ENCODE peak calls at places on chromosomes 2 and 18, in four cellular contexts. O, B, X and H are unnamed samples.

GRCh38 chr2:203808041-203808750 is 59.4 kb upstream of the CTLA4 start:
- DNase-seq in O (peak; percentile 78), B (no peak), X (no peak), H (peak; percentile 75)

GRCh38 chr2:70670202-70670601 is 97.8 kb downstream of the ADD2 start:
- DNase-seq in O (no peak), B (no peak), X (peak; percentile 3), H (no peak)

GRCh38 chr2:2765839-2766495 is 434.9 kb upstream of the MYT1L start:
- DNase-seq in O (no peak), B (no peak), X (no peak), H (no peak)

GRCh38 chr2:42138163-42139016 is 30.8 kb upstream of the EML4 start:
- DNase-seq in O (peak; percentile 90), B (no peak), X (no peak), H (no peak)

GRCh38 chr2:65626831-65627230 is 194.4 kb upstream of the SPRED2 start:
- DNase-seq in O (no peak), B (no peak), X (no peak), H (no peak)

GRCh38 chr18:36899289-36899688 is 70.4 kb downstream of the KIAA1328 start:
- DNase-seq in O (no peak), B (no peak), X (no peak), H (no peak)

GRCh38 chr2:232588680-232589585 is 38.4 kb downstream of the EIF4E2 start:
- DNase-seq in O (no peak), B (no peak), X (no peak), H (no peak)

GRCh38 chr2:145860083-145860482 is 1340.2 kb upstream of the ZEB2 start:
- DNase-seq in O (no peak), B (no peak), X (no peak), H (no peak)

GRCh38 chr2:32355976-32356734 is 668 bp upstream of the BIRC6 start:
- DNase-seq in O (no peak), B (no peak), X (no peak), H (no peak)

GRCh38 chr2:27370816-27371620 is 602 bp downstream of the SNX17 start:
- DNase-seq in O (peak; percentile 76), B (no peak), X (no peak), H (no peak)

GRCh38 chr18:76674596-76674995 is 147.8 kb upstream of the ZNF236 start:
- DNase-seq in O (no peak), B (no peak), X (no peak), H (no peak)

GRCh38 chr2:195622966-195623365 is 34.1 kb upstream of the SLC39A10 start:
- DNase-seq in O (no peak), B (no peak), X (no peak), H (no peak)

GRCh38 chr2:99085400-99085799 is 56.1 kb upstream of the C2orf15 start:
- DNase-seq in O (peak; percentile 15), B (no peak), X (peak; percentile 31), H (no peak)

GRCh38 chr18:63363951-63364350 is 3.1 kb downstream of the KDSR start:
- DNase-seq in O (no peak), B (no peak), X (no peak), H (no peak)

GRCh38 chr2:70616168-70616694 is 62.6 kb upstream of the TGFA start:
- DNase-seq in O (no peak), B (no peak), X (no peak), H (no peak)

GRCh38 chr2:54572262-54572635 is 116.1 kb downstream of the SPTBN1 start:
- DNase-seq in O (peak; percentile 92), B (no peak), X (no peak), H (no peak)

GRCh38 chr2:18682681-18683080 is 93.3 kb upstream of the NT5C1B start:
- DNase-seq in O (no peak), B (no peak), X (no peak), H (no peak)

GRCh38 chr2:233528182-233528581 is 38.4 kb downstream of the USP40 start:
- DNase-seq in O (no peak), B (no peak), X (no peak), H (no peak)

GRCh38 chr2:214529021-214529420 is 118.2 kb downstream of the VWC2L start:
- DNase-seq in O (no peak), B (no peak), X (no peak), H (no peak)

GRCh38 chr2:18662689-18663088 is 73.3 kb upstream of the NT5C1B start:
- DNase-seq in O (no peak), B (no peak), X (no peak), H (no peak)

GRCh38 chr2:57376985-57377384 is 669.6 kb upstream of the VRK2 start:
- DNase-seq in O (peak; percentile 13), B (no peak), X (no peak), H (no peak)

GRCh38 chr2:224432003-224432574 is 30.2 kb upstream of the FAM124B start:
- DNase-seq in O (no peak), B (no peak), X (no peak), H (no peak)

GRCh38 chr2:28326469-28326805 is 66.2 kb upstream of the FOSL2 start:
- DNase-seq in O (no peak), B (no peak), X (no peak), H (no peak)

GRCh38 chr18:74331404-74331803 is 15.8 kb downstream of the C18orf63 start:
- DNase-seq in O (peak; percentile 54), B (no peak), X (no peak), H (no peak)

GRCh38 chr2:150607471-150607870 is 120.0 kb upstream of the RND3 start:
- DNase-seq in O (peak; percentile 38), B (no peak), X (no peak), H (no peak)

GRCh38 chr2:172833898-172834297 is 98.3 kb downstream of the RAPGEF4 start:
- DNase-seq in O (no peak), B (no peak), X (no peak), H (no peak)

GRCh38 chr2:24825883-24826800 is 32.9 kb downstream of the CENPO start:
- DNase-seq in O (peak; percentile 69), B (no peak), X (peak; percentile 46), H (no peak)

GRCh38 chr18:73768043-73768442 is 379.6 kb downstream of the FBXO15 start:
- DNase-seq in O (no peak), B (no peak), X (no peak), H (no peak)

GRCh38 chr2:42185200-42185921 is 16.2 kb downstream of the EML4 start:
- DNase-seq in O (no peak), B (no peak), X (no peak), H (no peak)

GRCh38 chr2:96537734-96538486 is 1.4 kb downstream of the ARID5A start:
- DNase-seq in O (no peak), B (no peak), X (no peak), H (peak; percentile 23)

GRCh38 chr2:133586978-133587377 is 18.7 kb upstream of the NCKAP5 start:
- DNase-seq in O (no peak), B (no peak), X (no peak), H (no peak)

GRCh38 chr2:8576525-8577157 is 105.2 kb upstream of the ID2 start:
- DNase-seq in O (no peak), B (no peak), X (no peak), H (no peak)

GRCh38 chr2:238136820-238137537 is 1.5 kb upstream of the KLHL30 start:
- DNase-seq in O (peak; percentile 83), B (no peak), X (no peak), H (no peak)

GRCh38 chr2:42342061-42342794 is 18.8 kb downstream of the COX7A2L start:
- DNase-seq in O (peak; percentile 93), B (peak; percentile 19), X (peak; percentile 38), H (no peak)

GRCh38 chr2:127678531-127678930 is 3.2 kb upstream of the LIMS2 start:
- DNase-seq in O (no peak), B (no peak), X (no peak), H (no peak)

GRCh38 chr2:81650048-81650971 is 1345.8 kb upstream of the LRRTM1 start:
- DNase-seq in O (peak; percentile 3), B (no peak), X (no peak), H (no peak)

GRCh38 chr2:238449909-238450417 is 23.2 kb downstream of the ASB1 start:
- DNase-seq in O (peak; percentile 70), B (no peak), X (no peak), H (no peak)

GRCh38 chr2:223669453-223670225 is 67.5 kb upstream of the SCG2 start:
- DNase-seq in O (peak; percentile 50), B (no peak), X (no peak), H (no peak)

GRCh38 chr2:220588148-220588547 is 960.7 kb downstream of the SLC4A3 start:
- DNase-seq in O (no peak), B (no peak), X (no peak), H (no peak)

DNA sequence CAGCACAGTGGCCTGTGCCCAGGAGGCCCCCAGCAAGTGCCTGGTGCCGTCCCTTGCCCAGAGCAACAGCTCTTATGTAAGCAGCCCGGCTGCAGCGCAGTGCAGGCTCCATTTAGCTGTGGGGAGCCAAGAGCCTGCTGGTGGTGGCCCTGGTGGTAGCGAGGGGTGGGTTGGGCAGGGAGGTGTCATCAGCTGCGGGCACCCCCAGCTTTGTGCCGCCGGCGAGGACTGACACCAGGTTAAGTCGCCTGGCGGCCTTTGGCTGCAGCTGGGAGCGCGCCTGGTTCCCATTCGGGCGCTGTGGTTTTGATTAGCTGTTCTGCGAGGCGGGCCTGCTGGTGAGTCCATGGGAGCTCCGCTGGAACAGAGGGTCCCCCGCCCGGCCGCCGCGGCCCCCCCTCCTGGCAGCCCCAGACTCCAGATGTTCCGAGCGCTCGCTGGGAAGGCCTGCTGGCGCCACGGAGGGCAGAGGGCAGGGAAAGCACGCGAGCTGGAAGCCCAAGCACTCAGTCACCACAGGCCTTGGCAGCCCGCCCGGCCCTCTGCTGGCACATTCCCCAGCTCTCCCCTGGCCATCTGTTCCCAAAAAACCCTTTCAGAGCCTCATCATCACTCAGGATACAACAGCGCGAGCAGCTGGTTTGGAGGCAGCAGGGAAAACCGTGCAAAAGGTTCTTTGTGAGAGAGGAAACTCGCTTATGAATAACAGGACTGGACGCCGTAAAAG is 18.4 kb downstream of the ATOH8 start:
- DNase-seq in O (peak; percentile 100), B (no peak), X (peak; percentile 65), H (peak; percentile 52)
- H3K23ac ChIP-seq in O (no peak overlapping the region), B (no peak overlapping the region), X (no peak overlapping the region), H (peak overlapping the region; percentile 9)

DNA sequence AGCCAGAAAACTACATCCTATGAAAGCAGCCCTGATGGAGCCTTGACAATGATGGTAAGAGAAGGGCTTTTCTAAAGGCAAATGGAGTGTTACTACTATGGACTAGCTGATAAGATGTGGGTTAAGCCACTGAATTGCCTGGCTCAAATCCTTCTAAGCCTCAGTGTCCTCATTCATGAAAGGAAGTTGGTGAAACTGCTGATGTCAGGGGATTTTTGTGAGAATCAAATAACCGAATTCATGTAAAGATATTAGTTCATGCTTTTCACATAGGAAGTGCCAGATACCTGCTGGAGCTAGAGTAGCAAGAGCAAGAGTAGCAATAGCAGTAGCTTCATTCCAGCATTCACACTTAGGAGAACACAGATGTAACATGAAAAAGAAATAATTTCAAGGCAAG is 417.0 kb downstream of the METTL4 start:
- DNase-seq in O (no peak), B (no peak), X (no peak), H (no peak)
- H3K4me2 ChIP-seq in O (no peak overlapping the region), B (no peak overlapping the region), X (no peak overlapping the region), H (no peak overlapping the region)

GRCh38 chr2:217803639-217803932 is 199.2 kb downstream of the TNS1 start:
- DNase-seq in O (no peak), B (no peak), X (no peak), H (no peak)
- H3K23ac ChIP-seq in O (no peak overlapping the region), B (no peak overlapping the region), X (no peak overlapping the region), H (no peak overlapping the region)

GRCh38 chr18:49412673-49413072 is 47.8 kb downstream of the DYM start:
- DNase-seq in O (no peak), B (no peak), X (no peak), H (no peak)
- H3K4me2 ChIP-seq in O (no peak overlapping the region), B (no peak overlapping the region), X (no peak overlapping the region), H (no peak overlapping the region)

GRCh38 chr2:100416939-100417744 is at the start of gene CHST10:
- DNase-seq in O (peak; percentile 66), B (no peak), X (peak; percentile 60), H (peak; percentile 63)
- H3K23ac ChIP-seq in O (no peak within 1 kb of the TSS), B (no peak within 1 kb of the TSS), X (no peak within 1 kb of the TSS), H (peak within 1 kb of the TSS; percentile 49)